ENCODE peak calls at places on chromosomes 1 and 21, in eight cellular contexts. U is lung; D is activated CD8-positive, alpha-beta T cell treated with anti-CD3 and anti-CD28 coated beads, Interleukin-2, amount 10 ng/mL, durations not matched to agents 7 days and 5 days; L is psoas muscle; K is GM12878; Y is HepG2; X is WTC11; A is T-helper 17 cell. E is an unnamed sample.

GRCh38 chr1:199742547-199742946 is 285.0 kb upstream of the NR5A2 start:
- ATAC-seq in U (no peak), D (no peak), L (no peak), K (no peak), Y (no peak), X (no peak), A (no peak), E (no peak)

GRCh38 chr1:61241864-61242472 is 159.6 kb downstream of the NFIA start:
- ATAC-seq in U (no peak), D (no peak), L (peak), K (no peak), Y (no peak), X (no peak), A (no peak), E (no peak)

GRCh38 chr21:41643246-41643966 is 123.4 kb downstream of the RIPK4 start:
- ATAC-seq in U (no peak), D (no peak), L (no peak), K (no peak), Y (no peak), X (no peak), A (no peak), E (no peak)

GRCh38 chr1:18949689-18950414 is 6.6 kb downstream of the IFFO2 start:
- ATAC-seq in U (peak), D (no peak), L (peak), K (peak), Y (peak), X (peak), A (no peak), E (no peak)

GRCh38 chr1:61226791-61227567 is 144.6 kb downstream of the NFIA start:
- ATAC-seq in U (no peak), D (no peak), L (peak), K (no peak), Y (no peak), X (no peak), A (no peak), E (no peak)

GRCh38 chr1:66351913-66352312 is 182.0 kb upstream of the SGIP1 start:
- ATAC-seq in U (no peak), D (peak), L (peak), K (peak), Y (no peak), X (no peak), A (peak), E (peak)

GRCh38 chr1:24786191-24786590 is 40.9 kb downstream of the CLIC4 start:
- ATAC-seq in U (peak), D (no peak), L (no peak), K (no peak), Y (no peak), X (no peak), A (no peak), E (no peak)

GRCh38 chr1:184504012-184504694 is 117.3 kb downstream of the C1orf21 start:
- ATAC-seq in U (no peak), D (no peak), L (peak), K (no peak), Y (no peak), X (peak), A (no peak), E (no peak)

GRCh38 chr1:61149010-61149860 is 66.9 kb downstream of the NFIA start:
- ATAC-seq in U (no peak), D (no peak), L (no peak), K (no peak), Y (no peak), X (no peak), A (no peak), E (no peak)

GRCh38 chr1:172973424-172973823 is 77.3 kb downstream of the TNFSF18 start:
- ATAC-seq in U (no peak), D (no peak), L (no peak), K (no peak), Y (no peak), X (no peak), A (no peak), E (no peak)

GRCh38 chr1:232398823-232399222 is 231.1 kb downstream of the SIPA1L2 start:
- ATAC-seq in U (no peak), D (no peak), L (no peak), K (no peak), Y (no peak), X (no peak), A (no peak), E (no peak)

GRCh38 chr1:171160181-171160580 is 24.9 kb upstream of the FMO2 start:
- ATAC-seq in U (no peak), D (no peak), L (no peak), K (no peak), Y (peak), X (no peak), A (no peak), E (no peak)

GRCh38 chr1:115564201-115564600 is 77.6 kb upstream of the VANGL1 start:
- ATAC-seq in U (no peak), D (no peak), L (no peak), K (no peak), Y (no peak), X (peak), A (no peak), E (no peak)

GRCh38 chr1:151539321-151540020 is 638 bp upstream of the TUFT1 start:
- ATAC-seq in U (peak), D (peak), L (peak), K (peak), Y (peak), X (peak), A (peak), E (peak)

GRCh38 chr1:178646821-178647220 is 78.2 kb upstream of the RALGPS2 start:
- ATAC-seq in U (no peak), D (no peak), L (no peak), K (no peak), Y (no peak), X (no peak), A (no peak), E (no peak)

GRCh38 chr1:68198752-68199151 is 33.6 kb downstream of the WLS start:
- ATAC-seq in U (no peak), D (no peak), L (no peak), K (no peak), Y (no peak), X (no peak), A (no peak), E (no peak)

GRCh38 chr1:34162852-34163766 is 1.9 kb downstream of the CSMD2 start:
- ATAC-seq in U (peak), D (peak), L (peak), K (peak), Y (peak), X (peak), A (peak), E (peak)

GRCh38 chr1:209626633-209627348 is 25.4 kb downstream of the LAMB3 start:
- ATAC-seq in U (peak), D (no peak), L (no peak), K (peak), Y (peak), X (no peak), A (no peak), E (no peak)

GRCh38 chr1:54922921-54923421 is 36.0 kb upstream of the DHCR24 start:
- ATAC-seq in U (no peak), D (no peak), L (peak), K (no peak), Y (peak), X (no peak), A (no peak), E (no peak)

GRCh38 chr1:179046808-179047636 is 21.3 kb downstream of the FAM20B start:
- ATAC-seq in U (peak), D (no peak), L (peak), K (no peak), Y (peak), X (no peak), A (no peak), E (no peak)

GRCh38 chr1:116538527-116538926 is 32.3 kb downstream of the CD58 start:
- ATAC-seq in U (no peak), D (peak), L (no peak), K (peak), Y (peak), X (no peak), A (peak), E (peak)

GRCh38 chr1:231828182-231828920 is 201.8 kb downstream of the DISC1 start:
- ATAC-seq in U (peak), D (no peak), L (peak), K (no peak), Y (peak), X (no peak), A (no peak), E (no peak)

GRCh38 chr1:226950875-226951274 is 10.8 kb downstream of the COQ8A start:
- ATAC-seq in U (no peak), D (no peak), L (no peak), K (peak), Y (peak), X (no peak), A (no peak), E (peak)

GRCh38 chr1:116529199-116529616 is 41.6 kb downstream of the CD58 start:
- ATAC-seq in U (no peak), D (no peak), L (no peak), K (no peak), Y (no peak), X (no peak), A (no peak), E (no peak)

GRCh38 chr1:180029524-180030130 is 75.0 kb downstream of the CEP350 start:
- ATAC-seq in U (no peak), D (no peak), L (no peak), K (no peak), Y (no peak), X (no peak), A (no peak), E (no peak)

GRCh38 chr1:235817101-235817725 is 49.5 kb downstream of the LYST start:
- ATAC-seq in U (no peak), D (no peak), L (no peak), K (no peak), Y (no peak), X (no peak), A (no peak), E (no peak)

GRCh38 chr1:39657923-39658485 is 13.9 kb downstream of the NT5C1A start:
- ATAC-seq in U (no peak), D (peak), L (peak), K (peak), Y (peak), X (peak), A (peak), E (no peak)

GRCh38 chr1:151756291-151756690 is 7.0 kb downstream of the MRPL9 start:
- ATAC-seq in U (no peak), D (no peak), L (no peak), K (no peak), Y (no peak), X (no peak), A (no peak), E (no peak)

GRCh38 chr1:39214021-39214713 is 9.7 kb downstream of the MACF1 start:
- ATAC-seq in U (peak), D (no peak), L (peak), K (no peak), Y (peak), X (peak), A (no peak), E (no peak)

GRCh38 chr1:207654320-207654719 is 9.4 kb downstream of the CR1L start:
- ATAC-seq in U (no peak), D (no peak), L (no peak), K (no peak), Y (no peak), X (peak), A (no peak), E (no peak)

GRCh38 chr21:24197956-24198355 is 1409.3 kb downstream of the MRPL39 start:
- ATAC-seq in U (no peak), D (no peak), L (no peak), K (no peak), Y (no peak), X (no peak), A (no peak), E (no peak)

GRCh38 chr1:63973005-63973419 is 199.2 kb downstream of the ROR1 start:
- ATAC-seq in U (no peak), D (no peak), L (peak), K (no peak), Y (peak), X (peak), A (no peak), E (no peak)

GRCh38 chr1:39754906-39755504 is 16.1 kb downstream of the OXCT2 start:
- ATAC-seq in U (no peak), D (no peak), L (no peak), K (no peak), Y (no peak), X (no peak), A (no peak), E (no peak)

GRCh38 chr1:243845888-243846287 is 4.2 kb downstream of the AKT3 start:
- ATAC-seq in U (no peak), D (no peak), L (no peak), K (no peak), Y (no peak), X (no peak), A (no peak), E (no peak)

GRCh38 chr1:214281902-214282695 is 1.1 kb downstream of the SMYD2 start:
- ATAC-seq in U (no peak), D (no peak), L (peak), K (peak), Y (peak), X (no peak), A (no peak), E (no peak)

GRCh38 chr1:91754348-91754747 is 131.6 kb downstream of the TGFBR3 start:
- ATAC-seq in U (no peak), D (no peak), L (no peak), K (peak), Y (no peak), X (no peak), A (no peak), E (peak)

E was measured in stimulated activated memory B cell treated with anti-CD40 and anti-IgM and Interleukin-4, amounts not matched to agents 10 μg/mL and 1 μg/mL and 100 μg/mL, for 72 hours.